ENCODE peak calls at places on chromosomes 5 and 9, in four cellular contexts. Q, F, Z and C are unnamed samples.

GRCh38 chr9:8560560-8561525 is 761.3 kb upstream of the DMAC1 start:
- DNase-seq in Q (no peak), F (no peak), Z (no peak), C (no peak)

GRCh38 chr9:38119570-38119969 is 50.5 kb upstream of the SHB start:
- DNase-seq in Q (no peak), F (no peak), Z (no peak), C (no peak)

GRCh38 chr9:136697821-136698526 is 10.7 kb upstream of the AGPAT2 start:
- DNase-seq in Q (peak; percentile 78), F (no peak), Z (no peak), C (no peak)

GRCh38 chr9:32705059-32705458 is 69.6 kb upstream of the TAF1L start:
- DNase-seq in Q (no peak), F (no peak), Z (no peak), C (no peak)

GRCh38 chr5:56085205-56085604 is 90.4 kb upstream of the IL6ST start:
- DNase-seq in Q (no peak), F (no peak), Z (peak; percentile 38), C (no peak)

GRCh38 chr5:75306746-75307145 is 30.3 kb upstream of the HMGCR start:
- DNase-seq in Q (no peak), F (no peak), Z (no peak), C (no peak)

GRCh38 chr5:112183103-112183634 is 235.9 kb downstream of the EPB41L4A start:
- DNase-seq in Q (no peak), F (no peak), Z (no peak), C (no peak)

GRCh38 chr9:37923121-37923795 is 19.3 kb upstream of the SLC25A51 start:
- DNase-seq in Q (no peak), F (peak; percentile 48), Z (no peak), C (no peak)

GRCh38 chr9:69936427-69936826 is 107.2 kb upstream of the MAMDC2 start:
- DNase-seq in Q (no peak), F (no peak), Z (no peak), C (no peak)

GRCh38 chr5:27316283-27316675 is 277.9 kb upstream of the CDH9 start:
- DNase-seq in Q (no peak), F (no peak), Z (no peak), C (no peak)

GRCh38 chr9:105021917-105022316 is 94.0 kb upstream of the ABCA1 start:
- DNase-seq in Q (no peak), F (no peak), Z (no peak), C (no peak)

GRCh38 chr5:108659531-108659930 is 88.2 kb upstream of the FER start:
- DNase-seq in Q (no peak), F (no peak), Z (no peak), C (no peak)

GRCh38 chr5:132429451-132430440 is 60.2 kb downstream of the SLC22A5 start:
- DNase-seq in Q (peak; percentile 33), F (no peak), Z (no peak), C (no peak)

GRCh38 chr9:14098102-14098501 is 215.8 kb downstream of the NFIB start:
- DNase-seq in Q (no peak), F (no peak), Z (no peak), C (no peak)

GRCh38 chr5:146378981-146379380 is 40.3 kb downstream of the POU4F3 start:
- DNase-seq in Q (no peak), F (no peak), Z (no peak), C (no peak)

GRCh38 chr9:111955048-111955447 is 58.4 kb downstream of the UGCG start:
- DNase-seq in Q (no peak), F (no peak), Z (no peak), C (no peak)

GRCh38 chr9:134005381-134005780 is 13.3 kb upstream of the VAV2 start:
- DNase-seq in Q (no peak), F (no peak), Z (no peak), C (no peak)

GRCh38 chr9:134002796-134003195 is 10.7 kb upstream of the VAV2 start:
- DNase-seq in Q (no peak), F (no peak), Z (no peak), C (no peak)

GRCh38 chr9:134004881-134005280 is 12.8 kb upstream of the VAV2 start:
- DNase-seq in Q (no peak), F (no peak), Z (no peak), C (no peak)

GRCh38 chr9:134003237-134003636 is 11.1 kb upstream of the VAV2 start:
- DNase-seq in Q (no peak), F (no peak), Z (no peak), C (no peak)

GRCh38 chr9:134004131-134004873 is 12.2 kb upstream of the VAV2 start:
- DNase-seq in Q (no peak), F (no peak), Z (no peak), C (no peak)
- TF ChIP-seq REST in Q (peak; percentile 30), F (no peak), Z (no peak), C (no peak)

DNA sequence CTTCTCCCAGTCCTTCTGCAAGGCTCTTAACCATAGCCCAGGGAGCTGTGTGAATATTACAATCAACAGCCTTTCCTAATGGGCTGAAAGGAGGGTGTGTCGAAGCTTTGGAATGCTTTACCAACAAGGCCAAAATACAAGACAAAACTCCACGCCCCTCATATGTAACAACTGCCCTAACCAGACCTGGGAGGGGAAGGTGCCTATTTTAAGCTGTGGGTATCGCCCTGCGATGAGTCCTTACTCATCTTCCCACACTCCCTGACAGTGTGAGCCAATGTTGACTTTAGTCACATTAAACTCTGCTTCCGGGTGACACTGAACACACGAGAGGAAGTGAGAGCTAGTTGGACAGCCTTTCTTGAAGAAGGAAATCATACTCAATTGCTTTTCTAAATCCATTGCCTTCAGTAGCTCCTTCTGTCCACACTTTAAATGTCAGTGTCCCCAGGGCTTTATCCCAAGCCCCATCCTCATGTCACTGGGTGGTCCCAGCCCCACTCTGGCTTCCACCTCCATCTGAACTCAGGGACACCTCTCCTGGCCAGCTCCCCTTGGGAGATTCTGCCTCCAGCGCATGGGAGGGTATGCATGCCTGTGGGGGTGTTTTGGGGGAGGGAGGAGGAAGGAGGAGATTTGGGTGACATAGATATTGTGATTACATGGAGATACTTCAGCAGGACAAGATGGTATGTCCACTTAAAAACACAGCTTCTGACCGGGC is 6.5 kb upstream of the TBC1D9B start:
- DNase-seq in Q (peak; percentile 34), F (no peak), Z (no peak), C (peak; percentile 58)
- TF ChIP-seq GABPA in Q (peak; percentile 89), F (no peak), Z (peak; percentile 73), C (no peak)

GRCh38 chr5:61162832-61163567 is 732 bp upstream of the SMIM15 start:
- DNase-seq in Q (peak; percentile 59), F (peak; percentile 8), Z (no peak), C (no peak)

GRCh38 chr5:61163905-61164304 is 1.6 kb upstream of the SMIM15 start:
- DNase-seq in Q (no peak), F (peak; percentile 3), Z (no peak), C (no peak)

GRCh38 chr5:61159841-61160240 is 2.4 kb downstream of the SMIM15 start:
- DNase-seq in Q (no peak), F (no peak), Z (no peak), C (peak; percentile 66)

GRCh38 chr5:61160497-61160896 is 1.8 kb downstream of the SMIM15 start:
- DNase-seq in Q (no peak), F (no peak), Z (no peak), C (no peak)

DNA sequence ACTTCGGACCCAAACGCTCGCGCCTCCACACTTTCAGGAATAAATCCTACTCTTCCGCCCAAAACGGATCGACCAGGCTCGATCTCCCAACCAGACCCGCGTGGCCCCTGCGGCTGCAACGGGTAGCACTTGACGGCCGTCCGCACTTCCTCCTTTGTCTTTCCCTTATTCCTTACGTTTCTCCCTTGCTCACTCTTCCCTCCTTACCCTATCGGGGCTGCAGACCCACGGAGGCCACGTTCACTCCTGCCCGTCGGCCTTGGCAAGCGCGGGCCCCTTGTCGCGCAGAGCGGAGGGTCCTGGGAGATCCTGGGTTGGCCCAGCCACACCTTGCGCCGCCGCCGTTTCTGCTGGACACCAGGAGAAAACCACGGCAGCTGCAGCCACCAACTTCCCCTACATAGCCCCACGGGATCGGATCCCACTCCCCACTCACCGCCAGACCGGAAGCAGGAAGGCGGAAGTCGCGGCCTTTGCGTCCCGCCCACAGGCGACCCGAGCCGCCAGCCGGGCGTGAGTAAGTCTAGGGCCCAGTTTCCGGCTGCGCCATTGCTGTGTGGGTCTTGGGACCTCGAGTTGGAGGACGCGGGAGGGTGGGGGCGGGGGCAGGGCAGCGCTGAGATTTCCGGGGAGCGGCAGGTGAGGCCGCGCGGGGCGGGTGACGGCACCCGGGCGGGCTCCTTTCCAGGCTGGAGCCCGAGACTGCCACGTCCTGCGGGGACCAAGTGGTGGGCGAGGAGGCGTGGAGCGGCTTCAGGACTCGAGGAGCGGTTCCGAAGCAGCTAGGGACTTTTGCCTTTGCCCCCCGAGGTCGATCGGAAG is at the start of gene SMIM15:
- DNase-seq in Q (peak; percentile 90), F (peak; percentile 96), Z (peak; percentile 91), C (peak; percentile 63)
- TF ChIP-seq REST in Q (no peak), F (no peak), Z (peak; percentile 35), C (no peak)

GRCh38 chr5:151772029-151772867 is 494 bp downstream of the G3BP1 start:
- DNase-seq in Q (peak; percentile 23), F (peak; percentile 81), Z (peak; percentile 25), C (peak; percentile 29)
- TF ChIP-seq GABPA in Q (no peak), F (no peak), Z (no peak), C (no peak)

GRCh38 chr5:43197535-43197934 is 5.5 kb downstream of the NIM1K start:
- DNase-seq in Q (no peak), F (no peak), Z (peak; percentile 51), C (no peak)
- TF ChIP-seq REST in Q (no peak), F (no peak), Z (no peak), C (no peak)